ENCODE peak calls at places on chromosomes 13 and 19, in eight cellular contexts. N is GM12878, G is upper lobe of right lung, H is ascending aorta, R is AG10803, P is tibial artery, Y is fibroblast of lung, A is AG04450. D is an unnamed sample.

GRCh38 chr19:2014731-2015610 is 543 bp downstream of the BTBD2 start:
- DNase-seq in N (no peak), G (no peak), H (no peak), R (no peak), P (no peak), Y (no peak), A (no peak), D (no peak)

GRCh38 chr13:38702609-38703008 is 15.7 kb downstream of the FREM2 start:
- DNase-seq in N (no peak), G (no peak), H (no peak), R (no peak), P (no peak), Y (no peak), A (no peak), D (no peak)

GRCh38 chr19:52992109-52993004 is 21.4 kb upstream of the ERVV-1 start:
- DNase-seq in N (no peak), G (peak; percentile 70), H (no peak), R (no peak), P (peak; percentile 34), Y (no peak), A (no peak), D (no peak)

GRCh38 chr13:104253063-104253680 is 1187.0 kb upstream of the SLC10A2 start:
- DNase-seq in N (no peak), G (no peak), H (no peak), R (no peak), P (no peak), Y (peak; percentile 22), A (no peak), D (no peak)

GRCh38 chr13:74187564-74187963 is 53.4 kb upstream of the KLF12 start:
- DNase-seq in N (no peak), G (no peak), H (no peak), R (peak; percentile 21), P (no peak), Y (peak; percentile 10), A (no peak), D (no peak)

GRCh38 chr19:15136234-15136954 is 29.2 kb downstream of the SYDE1 start:
- DNase-seq in N (no peak), G (no peak), H (no peak), R (no peak), P (no peak), Y (peak; percentile 28), A (no peak), D (no peak)

GRCh38 chr13:105655046-105655445 is 880.4 kb downstream of the EFNB2 start:
- DNase-seq in N (no peak), G (no peak), H (no peak), R (peak; percentile 43), P (no peak), Y (peak; percentile 90), A (peak; percentile 8), D (no peak)

GRCh38 chr19:45280471-45280961 is 29.4 kb downstream of the MARK4 start:
- DNase-seq in N (no peak), G (no peak), H (no peak), R (no peak), P (no peak), Y (no peak), A (no peak), D (no peak)

GRCh38 chr13:99086869-99087129 is 108.9 kb upstream of the DOCK9 start:
- DNase-seq in N (no peak), G (peak; percentile 81), H (no peak), R (no peak), P (no peak), Y (peak; percentile 25), A (no peak), D (no peak)

GRCh38 chr19:14031719-14032480 is at the start of gene IL27RA:
- DNase-seq in N (peak; percentile 40), G (peak; percentile 86), H (no peak), R (peak; percentile 37), P (peak; percentile 51), Y (peak; percentile 30), A (no peak), D (peak; percentile 59)

GRCh38 chr13:99039718-99040280 is 61.9 kb upstream of the DOCK9 start:
- DNase-seq in N (no peak), G (no peak), H (no peak), R (no peak), P (no peak), Y (no peak), A (no peak), D (no peak)

GRCh38 chr13:113584870-113585671 is 518 bp downstream of the TFDP1 start:
- DNase-seq in N (no peak), G (peak; percentile 63), H (no peak), R (no peak), P (peak; percentile 16), Y (peak; percentile 8), A (no peak), D (peak; percentile 0)

GRCh38 chr19:2049741-2050348 is 1.2 kb downstream of the MKNK2 start:
- DNase-seq in N (no peak), G (peak; percentile 94), H (peak; percentile 76), R (peak; percentile 66), P (peak; percentile 88), Y (peak; percentile 62), A (no peak), D (peak; percentile 69)

GRCh38 chr13:88376762-88377388 is 705.7 kb downstream of the SLITRK5 start:
- DNase-seq in N (no peak), G (no peak), H (no peak), R (no peak), P (no peak), Y (no peak), A (no peak), D (no peak)

GRCh38 chr13:30082391-30082790 is 225.0 kb downstream of the KATNAL1 start:
- DNase-seq in N (no peak), G (no peak), H (no peak), R (no peak), P (no peak), Y (no peak), A (no peak), D (no peak)

GRCh38 chr13:42412812-42413795 is 141.2 kb downstream of the AKAP11 start:
- DNase-seq in N (peak; percentile 72), G (no peak), H (no peak), R (no peak), P (no peak), Y (no peak), A (no peak), D (no peak)

GRCh38 chr19:13459351-13459750 is 46.9 kb downstream of the CACNA1A start:
- DNase-seq in N (no peak), G (no peak), H (no peak), R (no peak), P (no peak), Y (no peak), A (no peak), D (no peak)

GRCh38 chr19:46133101-46133627 is 8.7 kb upstream of the IGFL3 start:
- DNase-seq in N (peak; percentile 24), G (no peak), H (no peak), R (peak; percentile 96), P (peak; percentile 34), Y (peak; percentile 96), A (peak; percentile 96), D (peak; percentile 45)

GRCh38 chr19:5298502-5298901 is 42.1 kb downstream of the PTPRS start:
- DNase-seq in N (no peak), G (peak; percentile 92), H (no peak), R (no peak), P (no peak), Y (no peak), A (no peak), D (peak; percentile 88)

GRCh38 chr19:388691-389090 is 20.3 kb downstream of the C2CD4C start:
- DNase-seq in N (no peak), G (peak; percentile 46), H (no peak), R (no peak), P (no peak), Y (no peak), A (no peak), D (no peak)
- TF ChIP-seq CTCF in N (no peak), G (no peak), H (no peak), R (no peak), P (no peak), Y (no peak), A (no peak), D (no peak)

GRCh38 chr13:26837102-26837501 is 76.5 kb upstream of the GPR12 start:
- DNase-seq in N (no peak), G (no peak), H (no peak), R (no peak), P (no peak), Y (no peak), A (no peak), D (no peak)
- TF ChIP-seq CTCF in N (no peak), G (no peak), H (no peak), R (no peak), P (no peak), Y (no peak), A (no peak), D (no peak)

DNA sequence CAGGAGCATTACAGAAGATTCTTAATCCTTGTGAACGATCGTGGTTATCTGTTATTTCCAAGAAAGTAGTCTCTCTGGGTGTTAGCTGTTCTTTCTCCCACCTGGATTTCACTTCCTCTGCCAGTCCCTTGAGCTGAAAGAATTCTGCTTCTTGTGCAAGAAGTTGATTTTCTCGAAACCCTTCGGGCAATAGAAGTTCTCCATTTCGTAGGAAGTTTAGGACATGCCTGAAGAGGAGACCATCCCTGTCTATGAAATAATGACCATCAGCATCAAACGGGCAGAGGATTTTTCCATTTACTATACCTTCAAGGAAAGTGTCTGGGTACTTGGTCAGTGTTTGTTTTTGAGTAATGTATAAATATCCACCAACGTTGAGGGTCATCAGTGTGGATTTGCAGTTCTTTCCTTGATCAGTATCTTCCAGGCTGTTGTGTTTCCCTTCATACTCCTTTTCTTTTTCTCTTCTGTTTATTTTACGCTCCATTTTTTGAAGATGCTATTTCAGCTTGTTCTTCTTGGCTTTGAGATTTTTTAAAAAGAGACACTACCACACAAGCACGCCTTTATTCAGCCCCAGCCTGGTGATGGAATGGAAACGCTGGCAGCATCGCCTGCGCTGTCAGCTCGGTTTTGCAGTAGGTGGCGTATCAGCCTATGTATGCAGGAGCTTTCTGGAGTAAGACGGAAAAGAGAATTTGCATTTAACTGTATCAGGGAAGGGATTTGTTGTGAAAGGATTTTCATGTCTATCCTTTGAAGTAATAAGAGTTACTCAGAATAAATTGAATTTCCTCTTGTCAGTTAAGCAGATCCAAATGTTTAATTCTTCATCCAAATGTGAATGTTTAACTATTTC is 6.5 kb downstream of the KCTD4 start:
- DNase-seq in N (no peak), G (no peak), H (no peak), R (peak; percentile 46), P (no peak), Y (peak; percentile 65), A (no peak), D (no peak)
- TF ChIP-seq CTCF in N (no peak), G (peak; percentile 22), H (peak; percentile 60), R (peak; percentile 56), P (no peak), Y (peak; percentile 68), A (peak; percentile 44), D (no peak)

DNA sequence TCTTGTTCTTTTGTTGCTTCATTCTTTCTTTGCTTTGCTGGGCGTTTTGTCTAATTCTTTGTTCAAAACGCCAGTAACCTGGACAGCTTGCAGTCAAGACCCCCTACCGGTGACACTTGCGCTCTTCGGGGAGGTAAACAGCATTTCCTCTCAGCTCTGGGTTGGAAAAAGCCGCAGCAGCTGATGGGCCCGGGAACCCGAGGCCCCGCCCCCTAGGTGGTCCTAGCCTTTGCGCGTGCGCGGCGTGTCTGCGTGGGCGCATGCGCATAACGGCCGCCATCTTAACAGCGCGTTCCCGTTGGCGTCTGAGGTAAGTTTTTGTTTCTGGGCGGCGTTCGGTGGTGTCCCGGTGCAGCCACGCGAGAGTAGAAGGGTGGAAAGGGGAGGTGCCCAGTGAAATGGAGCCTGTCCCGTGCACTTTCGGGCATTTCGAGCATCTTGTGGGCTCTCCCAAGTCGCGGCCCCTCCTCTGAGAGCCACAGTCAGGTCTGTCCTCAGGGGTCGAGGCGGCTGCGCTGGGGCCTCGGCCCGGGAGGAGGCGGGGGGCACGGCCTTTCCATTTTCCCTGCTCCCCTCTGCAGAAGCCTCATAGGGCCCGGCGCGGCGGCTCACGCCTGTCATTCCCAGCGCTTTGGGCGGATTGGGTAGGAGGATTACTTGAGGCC is at the start of gene ZNF559:
- DNase-seq in N (peak; percentile 73), G (peak; percentile 97), H (peak; percentile 70), R (peak; percentile 94), P (peak; percentile 92), Y (peak; percentile 96), A (peak; percentile 90), D (peak; percentile 93)
- TF ChIP-seq CTCF in N (peak; percentile 19), G (peak; percentile 42), H (peak; percentile 22), R (peak; percentile 43), P (no peak), Y (peak; percentile 38), A (peak; percentile 51), D (no peak)

D was measured in Calu3.